ENCODE peak calls at places on chromosomes 6 and 20, in four cellular contexts. One of them, this sample, is unnamed.

GRCh38 chr6:163715846-163716245 is 301.3 kb downstream of the QKI start:
- ATAC-seq in gastrocnemius medialis: no peak
- ATAC-seq in activated T-cell treated with anti-CD3 and anti-CD28 coated beads, Interleukin-2, amount 50 U/mL, for 4 hours: no peak
- ATAC-seq in foreskin keratinocyte: no peak
- ATAC-seq in this sample: no peak

GRCh38 chr6:157521665-157522335 is 140.8 kb downstream of the ZDHHC14 start:
- ATAC-seq in gastrocnemius medialis: peak
- ATAC-seq in activated T-cell treated with anti-CD3 and anti-CD28 coated beads, Interleukin-2, amount 50 U/mL, for 4 hours: no peak
- ATAC-seq in foreskin keratinocyte: no peak
- ATAC-seq in this sample: no peak

GRCh38 chr6:18598865-18599264 is 211.7 kb downstream of the RNF144B start:
- ATAC-seq in gastrocnemius medialis: no peak
- ATAC-seq in activated T-cell treated with anti-CD3 and anti-CD28 coated beads, Interleukin-2, amount 50 U/mL, for 4 hours: no peak
- ATAC-seq in foreskin keratinocyte: no peak
- ATAC-seq in this sample: no peak

GRCh38 chr6:68718379-68719073 is 83.4 kb downstream of the ADGRB3 start:
- ATAC-seq in gastrocnemius medialis: no peak
- ATAC-seq in activated T-cell treated with anti-CD3 and anti-CD28 coated beads, Interleukin-2, amount 50 U/mL, for 4 hours: no peak
- ATAC-seq in foreskin keratinocyte: no peak
- ATAC-seq in this sample: no peak

GRCh38 chr20:41524980-41525613 is 93.1 kb downstream of the CHD6 start:
- ATAC-seq in gastrocnemius medialis: peak
- ATAC-seq in activated T-cell treated with anti-CD3 and anti-CD28 coated beads, Interleukin-2, amount 50 U/mL, for 4 hours: no peak
- ATAC-seq in foreskin keratinocyte: peak
- ATAC-seq in this sample: no peak

GRCh38 chr6:143707702-143708101 is 29.9 kb downstream of the PHACTR2 start:
- ATAC-seq in gastrocnemius medialis: no peak
- ATAC-seq in activated T-cell treated with anti-CD3 and anti-CD28 coated beads, Interleukin-2, amount 50 U/mL, for 4 hours: no peak
- ATAC-seq in foreskin keratinocyte: no peak
- ATAC-seq in this sample: no peak

GRCh38 chr6:624979-625378 is 31.9 kb downstream of the HUS1B start:
- ATAC-seq in gastrocnemius medialis: no peak
- ATAC-seq in activated T-cell treated with anti-CD3 and anti-CD28 coated beads, Interleukin-2, amount 50 U/mL, for 4 hours: no peak
- ATAC-seq in foreskin keratinocyte: no peak
- ATAC-seq in this sample: peak

GRCh38 chr20:7410150-7410549 is 530.1 kb downstream of the HAO1 start:
- ATAC-seq in gastrocnemius medialis: no peak
- ATAC-seq in activated T-cell treated with anti-CD3 and anti-CD28 coated beads, Interleukin-2, amount 50 U/mL, for 4 hours: no peak
- ATAC-seq in foreskin keratinocyte: no peak
- ATAC-seq in this sample: no peak

GRCh38 chr6:143177706-143178105 is 117.0 kb downstream of the AIG1 start:
- ATAC-seq in gastrocnemius medialis: no peak
- ATAC-seq in activated T-cell treated with anti-CD3 and anti-CD28 coated beads, Interleukin-2, amount 50 U/mL, for 4 hours: no peak
- ATAC-seq in foreskin keratinocyte: no peak
- ATAC-seq in this sample: no peak

GRCh38 chr6:113432729-113433505 is 424.2 kb upstream of the MARCKS start:
- ATAC-seq in gastrocnemius medialis: no peak
- ATAC-seq in activated T-cell treated with anti-CD3 and anti-CD28 coated beads, Interleukin-2, amount 50 U/mL, for 4 hours: no peak
- ATAC-seq in foreskin keratinocyte: no peak
- ATAC-seq in this sample: peak

GRCh38 chr6:142349215-142349823 is 47.5 kb downstream of the ADGRG6 start:
- ATAC-seq in gastrocnemius medialis: no peak
- ATAC-seq in activated T-cell treated with anti-CD3 and anti-CD28 coated beads, Interleukin-2, amount 50 U/mL, for 4 hours: no peak
- ATAC-seq in foreskin keratinocyte: no peak
- ATAC-seq in this sample: peak

GRCh38 chr20:39588148-39588757 is 626.1 kb downstream of the DHX35 start:
- ATAC-seq in gastrocnemius medialis: no peak
- ATAC-seq in activated T-cell treated with anti-CD3 and anti-CD28 coated beads, Interleukin-2, amount 50 U/mL, for 4 hours: no peak
- ATAC-seq in foreskin keratinocyte: no peak
- ATAC-seq in this sample: no peak

GRCh38 chr20:17205261-17205660 is 21.6 kb upstream of the PCSK2 start:
- ATAC-seq in gastrocnemius medialis: no peak
- ATAC-seq in activated T-cell treated with anti-CD3 and anti-CD28 coated beads, Interleukin-2, amount 50 U/mL, for 4 hours: no peak
- ATAC-seq in foreskin keratinocyte: no peak
- ATAC-seq in this sample: no peak

GRCh38 chr6:145445674-145446073 is 289.6 kb downstream of the EPM2A start:
- ATAC-seq in gastrocnemius medialis: no peak
- ATAC-seq in activated T-cell treated with anti-CD3 and anti-CD28 coated beads, Interleukin-2, amount 50 U/mL, for 4 hours: no peak
- ATAC-seq in foreskin keratinocyte: no peak
- ATAC-seq in this sample: no peak

GRCh38 chr6:127365874-127366273 is 22.5 kb upstream of the ECHDC1 start:
- ATAC-seq in gastrocnemius medialis: no peak
- ATAC-seq in activated T-cell treated with anti-CD3 and anti-CD28 coated beads, Interleukin-2, amount 50 U/mL, for 4 hours: no peak
- ATAC-seq in foreskin keratinocyte: no peak
- ATAC-seq in this sample: peak

GRCh38 chr6:45901777-45902650 is 113.6 kb downstream of the CLIC5 start:
- ATAC-seq in gastrocnemius medialis: peak
- ATAC-seq in activated T-cell treated with anti-CD3 and anti-CD28 coated beads, Interleukin-2, amount 50 U/mL, for 4 hours: no peak
- ATAC-seq in foreskin keratinocyte: no peak
- ATAC-seq in this sample: no peak

GRCh38 chr6:130150906-130151305 is 71.8 kb downstream of the SAMD3 start:
- ATAC-seq in gastrocnemius medialis: no peak
- ATAC-seq in activated T-cell treated with anti-CD3 and anti-CD28 coated beads, Interleukin-2, amount 50 U/mL, for 4 hours: no peak
- ATAC-seq in foreskin keratinocyte: no peak
- ATAC-seq in this sample: no peak

GRCh38 chr6:36679043-36679821 is 718 bp downstream of the CDKN1A start:
- ATAC-seq in gastrocnemius medialis: peak
- ATAC-seq in activated T-cell treated with anti-CD3 and anti-CD28 coated beads, Interleukin-2, amount 50 U/mL, for 4 hours: no peak
- ATAC-seq in foreskin keratinocyte: no peak
- ATAC-seq in this sample: peak

GRCh38 chr20:39214778-39215177 is 252.6 kb downstream of the DHX35 start:
- ATAC-seq in gastrocnemius medialis: no peak
- ATAC-seq in activated T-cell treated with anti-CD3 and anti-CD28 coated beads, Interleukin-2, amount 50 U/mL, for 4 hours: no peak
- ATAC-seq in foreskin keratinocyte: no peak
- ATAC-seq in this sample: no peak

GRCh38 chr20:56989516-56989915 is 276.9 kb downstream of the BMP7 start:
- ATAC-seq in gastrocnemius medialis: no peak
- ATAC-seq in activated T-cell treated with anti-CD3 and anti-CD28 coated beads, Interleukin-2, amount 50 U/mL, for 4 hours: no peak
- ATAC-seq in foreskin keratinocyte: peak
- ATAC-seq in this sample: no peak

GRCh38 chr6:18155864-18156396 is 708 bp downstream of the KDM1B start:
- ATAC-seq in gastrocnemius medialis: peak
- ATAC-seq in activated T-cell treated with anti-CD3 and anti-CD28 coated beads, Interleukin-2, amount 50 U/mL, for 4 hours: peak
- ATAC-seq in foreskin keratinocyte: peak
- ATAC-seq in this sample: peak

GRCh38 chr6:79082304-79082703 is 4.2 kb upstream of the PHIP start:
- ATAC-seq in gastrocnemius medialis: no peak
- ATAC-seq in activated T-cell treated with anti-CD3 and anti-CD28 coated beads, Interleukin-2, amount 50 U/mL, for 4 hours: no peak
- ATAC-seq in foreskin keratinocyte: no peak
- ATAC-seq in this sample: no peak

GRCh38 chr6:170222498-170223471 is 68.1 kb downstream of the DLL1 start:
- ATAC-seq in gastrocnemius medialis: no peak
- ATAC-seq in activated T-cell treated with anti-CD3 and anti-CD28 coated beads, Interleukin-2, amount 50 U/mL, for 4 hours: no peak
- ATAC-seq in foreskin keratinocyte: no peak
- ATAC-seq in this sample: no peak

GRCh38 chr20:13816757-13817156 is 31.9 kb downstream of the NDUFAF5 start:
- ATAC-seq in gastrocnemius medialis: no peak
- ATAC-seq in activated T-cell treated with anti-CD3 and anti-CD28 coated beads, Interleukin-2, amount 50 U/mL, for 4 hours: peak
- ATAC-seq in foreskin keratinocyte: peak
- ATAC-seq in this sample: no peak

GRCh38 chr20:63182946-63183415 is 33.0 kb downstream of the YTHDF1 start:
- ATAC-seq in gastrocnemius medialis: peak
- ATAC-seq in activated T-cell treated with anti-CD3 and anti-CD28 coated beads, Interleukin-2, amount 50 U/mL, for 4 hours: no peak
- ATAC-seq in foreskin keratinocyte: no peak
- ATAC-seq in this sample: peak

GRCh38 chr20:23966298-23966697 is 22.3 kb downstream of the GGTLC1 start:
- ATAC-seq in gastrocnemius medialis: no peak
- ATAC-seq in activated T-cell treated with anti-CD3 and anti-CD28 coated beads, Interleukin-2, amount 50 U/mL, for 4 hours: no peak
- ATAC-seq in foreskin keratinocyte: no peak
- ATAC-seq in this sample: no peak

GRCh38 chr6:2731281-2731909 is 19.3 kb downstream of the MYLK4 start:
- ATAC-seq in gastrocnemius medialis: no peak
- ATAC-seq in activated T-cell treated with anti-CD3 and anti-CD28 coated beads, Interleukin-2, amount 50 U/mL, for 4 hours: no peak
- ATAC-seq in foreskin keratinocyte: peak
- ATAC-seq in this sample: no peak

GRCh38 chr6:151665329-151665728 is 142.2 kb upstream of the ESR1 start:
- ATAC-seq in gastrocnemius medialis: no peak
- ATAC-seq in activated T-cell treated with anti-CD3 and anti-CD28 coated beads, Interleukin-2, amount 50 U/mL, for 4 hours: no peak
- ATAC-seq in foreskin keratinocyte: no peak
- ATAC-seq in this sample: no peak

GRCh38 chr6:133227344-133227743 is 13.8 kb upstream of the EYA4 start:
- ATAC-seq in gastrocnemius medialis: peak
- ATAC-seq in activated T-cell treated with anti-CD3 and anti-CD28 coated beads, Interleukin-2, amount 50 U/mL, for 4 hours: no peak
- ATAC-seq in foreskin keratinocyte: no peak
- ATAC-seq in this sample: no peak

This sample was measured in SK-N-SH treated with all-trans-retinoic acid at 6 μM for 48 hours.